ENCODE peak calls at places on chromosomes 12 and 14, in four cellular contexts. T is CD8-positive, alpha-beta T cell; K is tibial artery; R is activated T-cell treated with anti-CD3 and anti-CD28 coated beads for 1 hour. V is an unnamed sample.

GRCh38 chr12:96421014-96421413 is 20.8 kb upstream of the CDK17 start:
- DNase-seq in T (no peak), K (no peak), R (no peak), V (no peak)

GRCh38 chr14:70873627-70874026 is 33.6 kb upstream of the PCNX1 start:
- DNase-seq in T (no peak), K (no peak), R (no peak), V (peak)

GRCh38 chr12:13713746-13714400 is 267.5 kb downstream of the GRIN2B start:
- DNase-seq in T (no peak), K (no peak), R (no peak), V (no peak)

GRCh38 chr14:81166126-81166525 is 54.6 kb downstream of the GTF2A1 start:
- DNase-seq in T (no peak), K (no peak), R (no peak), V (no peak)

GRCh38 chr12:61513972-61514371 is 746.2 kb upstream of the USP15 start:
- DNase-seq in T (no peak), K (no peak), R (no peak), V (no peak)

GRCh38 chr12:7859552-7859951 is 13.2 kb downstream of the SLC2A14 start:
- DNase-seq in T (no peak), K (no peak), R (no peak), V (no peak)

GRCh38 chr14:58944226-58944769 is 244.2 kb upstream of the DAAM1 start:
- DNase-seq in T (no peak), K (no peak), R (no peak), V (no peak)

GRCh38 chr12:89451876-89452275 is 72.7 kb downstream of the GALNT4 start:
- DNase-seq in T (no peak), K (peak), R (no peak), V (no peak)

GRCh38 chr14:21072102-21072501 is 2.0 kb downstream of the ARHGEF40 start:
- DNase-seq in T (no peak), K (peak), R (no peak), V (no peak)

GRCh38 chr12:15336772-15337553 is 14.7 kb downstream of the PTPRO start:
- DNase-seq in T (no peak), K (no peak), R (no peak), V (no peak)

GRCh38 chr12:58540480-58541299 is 379.6 kb downstream of the LRIG3 start:
- DNase-seq in T (no peak), K (peak), R (no peak), V (no peak)

GRCh38 chr12:4562034-4562657 is at the start of gene DYRK4:
- DNase-seq in T (no peak), K (peak), R (no peak), V (no peak)

GRCh38 chr12:98893126-98893525 is 248.0 kb downstream of the APAF1 start:
- DNase-seq in T (no peak), K (no peak), R (no peak), V (no peak)

GRCh38 chr12:110561471-110562201 is 21.5 kb downstream of the PPTC7 start:
- DNase-seq in T (no peak), K (no peak), R (no peak), V (no peak)

GRCh38 chr14:83741269-83741668 is 1788.7 kb upstream of the FLRT2 start:
- DNase-seq in T (no peak), K (no peak), R (no peak), V (no peak)

GRCh38 chr14:21034707-21035106 is at the start of gene RNASE13:
- DNase-seq in T (no peak), K (no peak), R (no peak), V (no peak)

GRCh38 chr12:54417712-54418440 is 1.2 kb downstream of the ITGA5 start:
- DNase-seq in T (no peak), K (no peak), R (no peak), V (no peak)

GRCh38 chr12:24947541-24948451 is 1.1 kb downstream of the BCAT1 start:
- DNase-seq in T (no peak), K (no peak), R (no peak), V (no peak)

GRCh38 chr12:105418821-105419291 is 88.4 kb downstream of the C12orf75 start:
- DNase-seq in T (no peak), K (no peak), R (no peak), V (no peak)

GRCh38 chr14:95872777-95873176 is 3.9 kb upstream of the TUNAR start:
- DNase-seq in T (no peak), K (no peak), R (no peak), V (no peak)

GRCh38 chr12:32292175-32292574 is 107.2 kb upstream of the FGD4 start:
- DNase-seq in T (no peak), K (no peak), R (no peak), V (no peak)

GRCh38 chr14:90759370-90760054 is 56.7 kb downstream of the TTC7B start:
- DNase-seq in T (no peak), K (no peak), R (no peak), V (no peak)

GRCh38 chr12:109188108-109188712 is 71.8 kb downstream of the ACACB start:
- DNase-seq in T (no peak), K (no peak), R (no peak), V (no peak)

GRCh38 chr14:96055753-96056508 is 16.8 kb downstream of the C14orf132 start:
- DNase-seq in T (no peak), K (peak), R (no peak), V (no peak)

GRCh38 chr12:116143883-116144266 is 133.6 kb downstream of the MED13L start:
- DNase-seq in T (no peak), K (no peak), R (no peak), V (no peak)

GRCh38 chr12:47991592-47991991 is 12.7 kb downstream of the COL2A1 start:
- DNase-seq in T (no peak), K (no peak), R (no peak), V (no peak)

GRCh38 chr14:98138666-98139065 is 1133.3 kb downstream of the BCL11B start:
- DNase-seq in T (peak), K (no peak), R (peak), V (peak)

GRCh38 chr12:63845726-63846125 is 1.2 kb downstream of the SRGAP1 start:
- DNase-seq in T (no peak), K (no peak), R (no peak), V (no peak)

GRCh38 chr12:57116580-57117281 is 5.6 kb upstream of the STAT6 start:
- DNase-seq in T (no peak), K (no peak), R (no peak), V (no peak)

GRCh38 chr14:105413542-105413886 is 6.1 kb upstream of the MTA1 start:
- DNase-seq in T (no peak), K (no peak), R (no peak), V (no peak)

GRCh38 chr12:5328669-5329068 is 103.2 kb upstream of the NTF3 start:
- DNase-seq in T (no peak), K (no peak), R (no peak), V (no peak)